ENCODE peak calls at places on chromosomes 3 and 15, in nine cellular contexts. One of them, this sample, is unnamed.

GRCh38 chr3:98095870-98096269 is 8.9 kb downstream of the OR5AC2 start:
- DNase-seq in stimulated activated CD4-positive, alpha-beta T cell treated with anti-CD3 and anti-CD28 coated beads, Interleukin-4, amount 100 ng/mL, for 48 hours: no peak
- DNase-seq in left colon: no peak
- DNase-seq in neural progenitor cell: peak
- DNase-seq in NCI-H1092: no peak
- DNase-seq in pulmonary artery endothelial cell: no peak
- DNase-seq in keratinocyte: no peak
- DNase-seq in activated effector memory CD4-positive, alpha-beta T cell treated with anti-CD3 and anti-CD28 coated beads, Interleukin-2, amount 50 U/mL, for 16 hours: no peak
- DNase-seq in HEK293T: no peak
- DNase-seq in this sample: no peak

GRCh38 chr3:65265942-65266341 is 578.1 kb upstream of the ADAMTS9 start:
- DNase-seq in stimulated activated CD4-positive, alpha-beta T cell treated with anti-CD3 and anti-CD28 coated beads, Interleukin-4, amount 100 ng/mL, for 48 hours: no peak
- DNase-seq in left colon: no peak
- DNase-seq in neural progenitor cell: no peak
- DNase-seq in NCI-H1092: no peak
- DNase-seq in pulmonary artery endothelial cell: no peak
- DNase-seq in keratinocyte: no peak
- DNase-seq in activated effector memory CD4-positive, alpha-beta T cell treated with anti-CD3 and anti-CD28 coated beads, Interleukin-2, amount 50 U/mL, for 16 hours: no peak
- DNase-seq in HEK293T: no peak
- DNase-seq in this sample: no peak

GRCh38 chr3:14532691-14533456 is 7.3 kb downstream of the GRIP2 start:
- DNase-seq in stimulated activated CD4-positive, alpha-beta T cell treated with anti-CD3 and anti-CD28 coated beads, Interleukin-4, amount 100 ng/mL, for 48 hours: no peak
- DNase-seq in left colon: peak
- DNase-seq in neural progenitor cell: peak
- DNase-seq in NCI-H1092: peak
- DNase-seq in pulmonary artery endothelial cell: no peak
- DNase-seq in keratinocyte: no peak
- DNase-seq in activated effector memory CD4-positive, alpha-beta T cell treated with anti-CD3 and anti-CD28 coated beads, Interleukin-2, amount 50 U/mL, for 16 hours: no peak
- DNase-seq in HEK293T: no peak
- DNase-seq in this sample: no peak

GRCh38 chr3:52396011-52396906 is 48.6 kb downstream of the SEMA3G start:
- DNase-seq in stimulated activated CD4-positive, alpha-beta T cell treated with anti-CD3 and anti-CD28 coated beads, Interleukin-4, amount 100 ng/mL, for 48 hours: no peak
- DNase-seq in left colon: no peak
- DNase-seq in neural progenitor cell: no peak
- DNase-seq in NCI-H1092: no peak
- DNase-seq in pulmonary artery endothelial cell: no peak
- DNase-seq in keratinocyte: no peak
- DNase-seq in activated effector memory CD4-positive, alpha-beta T cell treated with anti-CD3 and anti-CD28 coated beads, Interleukin-2, amount 50 U/mL, for 16 hours: peak
- DNase-seq in HEK293T: no peak
- DNase-seq in this sample: no peak

GRCh38 chr15:83210619-83211018 is 3.0 kb upstream of the HDGFL3 start:
- DNase-seq in stimulated activated CD4-positive, alpha-beta T cell treated with anti-CD3 and anti-CD28 coated beads, Interleukin-4, amount 100 ng/mL, for 48 hours: no peak
- DNase-seq in left colon: no peak
- DNase-seq in neural progenitor cell: no peak
- DNase-seq in NCI-H1092: no peak
- DNase-seq in pulmonary artery endothelial cell: no peak
- DNase-seq in keratinocyte: no peak
- DNase-seq in activated effector memory CD4-positive, alpha-beta T cell treated with anti-CD3 and anti-CD28 coated beads, Interleukin-2, amount 50 U/mL, for 16 hours: no peak
- DNase-seq in HEK293T: no peak
- DNase-seq in this sample: no peak

GRCh38 chr15:73190189-73190601 is 137.9 kb downstream of the NEO1 start:
- DNase-seq in stimulated activated CD4-positive, alpha-beta T cell treated with anti-CD3 and anti-CD28 coated beads, Interleukin-4, amount 100 ng/mL, for 48 hours: no peak
- DNase-seq in left colon: no peak
- DNase-seq in neural progenitor cell: no peak
- DNase-seq in NCI-H1092: no peak
- DNase-seq in pulmonary artery endothelial cell: no peak
- DNase-seq in keratinocyte: no peak
- DNase-seq in activated effector memory CD4-positive, alpha-beta T cell treated with anti-CD3 and anti-CD28 coated beads, Interleukin-2, amount 50 U/mL, for 16 hours: no peak
- DNase-seq in HEK293T: no peak
- DNase-seq in this sample: no peak

GRCh38 chr3:127161236-127161635 is 31.7 kb upstream of the PRR23E start:
- DNase-seq in stimulated activated CD4-positive, alpha-beta T cell treated with anti-CD3 and anti-CD28 coated beads, Interleukin-4, amount 100 ng/mL, for 48 hours: no peak
- DNase-seq in left colon: no peak
- DNase-seq in neural progenitor cell: no peak
- DNase-seq in NCI-H1092: no peak
- DNase-seq in pulmonary artery endothelial cell: no peak
- DNase-seq in keratinocyte: no peak
- DNase-seq in activated effector memory CD4-positive, alpha-beta T cell treated with anti-CD3 and anti-CD28 coated beads, Interleukin-2, amount 50 U/mL, for 16 hours: peak
- DNase-seq in HEK293T: no peak
- DNase-seq in this sample: no peak

GRCh38 chr3:60366491-60366890 is 884.8 kb downstream of the FHIT start:
- DNase-seq in stimulated activated CD4-positive, alpha-beta T cell treated with anti-CD3 and anti-CD28 coated beads, Interleukin-4, amount 100 ng/mL, for 48 hours: no peak
- DNase-seq in left colon: no peak
- DNase-seq in neural progenitor cell: no peak
- DNase-seq in NCI-H1092: no peak
- DNase-seq in pulmonary artery endothelial cell: no peak
- DNase-seq in keratinocyte: no peak
- DNase-seq in activated effector memory CD4-positive, alpha-beta T cell treated with anti-CD3 and anti-CD28 coated beads, Interleukin-2, amount 50 U/mL, for 16 hours: no peak
- DNase-seq in HEK293T: no peak
- DNase-seq in this sample: no peak

GRCh38 chr3:126389112-126389791 is 5.5 kb upstream of the CFAP100 start:
- DNase-seq in stimulated activated CD4-positive, alpha-beta T cell treated with anti-CD3 and anti-CD28 coated beads, Interleukin-4, amount 100 ng/mL, for 48 hours: peak
- DNase-seq in left colon: peak
- DNase-seq in neural progenitor cell: peak
- DNase-seq in NCI-H1092: peak
- DNase-seq in pulmonary artery endothelial cell: peak
- DNase-seq in keratinocyte: peak
- DNase-seq in activated effector memory CD4-positive, alpha-beta T cell treated with anti-CD3 and anti-CD28 coated beads, Interleukin-2, amount 50 U/mL, for 16 hours: peak
- DNase-seq in HEK293T: peak
- DNase-seq in this sample: peak

GRCh38 chr3:9183811-9184463 is 65.5 kb downstream of the SRGAP3 start:
- DNase-seq in stimulated activated CD4-positive, alpha-beta T cell treated with anti-CD3 and anti-CD28 coated beads, Interleukin-4, amount 100 ng/mL, for 48 hours: no peak
- DNase-seq in left colon: no peak
- DNase-seq in neural progenitor cell: peak
- DNase-seq in NCI-H1092: peak
- DNase-seq in pulmonary artery endothelial cell: no peak
- DNase-seq in keratinocyte: no peak
- DNase-seq in activated effector memory CD4-positive, alpha-beta T cell treated with anti-CD3 and anti-CD28 coated beads, Interleukin-2, amount 50 U/mL, for 16 hours: peak
- DNase-seq in HEK293T: no peak
- DNase-seq in this sample: no peak

GRCh38 chr3:159938712-159939111 is 49.9 kb upstream of the IL12A start:
- DNase-seq in stimulated activated CD4-positive, alpha-beta T cell treated with anti-CD3 and anti-CD28 coated beads, Interleukin-4, amount 100 ng/mL, for 48 hours: no peak
- DNase-seq in left colon: no peak
- DNase-seq in neural progenitor cell: no peak
- DNase-seq in NCI-H1092: no peak
- DNase-seq in pulmonary artery endothelial cell: no peak
- DNase-seq in keratinocyte: no peak
- DNase-seq in activated effector memory CD4-positive, alpha-beta T cell treated with anti-CD3 and anti-CD28 coated beads, Interleukin-2, amount 50 U/mL, for 16 hours: no peak
- DNase-seq in HEK293T: no peak
- DNase-seq in this sample: no peak

GRCh38 chr15:57288926-57289650 is 87.2 kb upstream of the CGNL1 start:
- DNase-seq in stimulated activated CD4-positive, alpha-beta T cell treated with anti-CD3 and anti-CD28 coated beads, Interleukin-4, amount 100 ng/mL, for 48 hours: no peak
- DNase-seq in left colon: no peak
- DNase-seq in neural progenitor cell: no peak
- DNase-seq in NCI-H1092: no peak
- DNase-seq in pulmonary artery endothelial cell: no peak
- DNase-seq in keratinocyte: no peak
- DNase-seq in activated effector memory CD4-positive, alpha-beta T cell treated with anti-CD3 and anti-CD28 coated beads, Interleukin-2, amount 50 U/mL, for 16 hours: no peak
- DNase-seq in HEK293T: no peak
- DNase-seq in this sample: no peak

GRCh38 chr3:55692295-55692957 is 205.3 kb upstream of the WNT5A start:
- DNase-seq in stimulated activated CD4-positive, alpha-beta T cell treated with anti-CD3 and anti-CD28 coated beads, Interleukin-4, amount 100 ng/mL, for 48 hours: no peak
- DNase-seq in left colon: no peak
- DNase-seq in neural progenitor cell: no peak
- DNase-seq in NCI-H1092: no peak
- DNase-seq in pulmonary artery endothelial cell: no peak
- DNase-seq in keratinocyte: no peak
- DNase-seq in activated effector memory CD4-positive, alpha-beta T cell treated with anti-CD3 and anti-CD28 coated beads, Interleukin-2, amount 50 U/mL, for 16 hours: no peak
- DNase-seq in HEK293T: no peak
- DNase-seq in this sample: no peak

GRCh38 chr3:12302564-12302963 is 13.7 kb downstream of the PPARG start:
- DNase-seq in stimulated activated CD4-positive, alpha-beta T cell treated with anti-CD3 and anti-CD28 coated beads, Interleukin-4, amount 100 ng/mL, for 48 hours: no peak
- DNase-seq in left colon: no peak
- DNase-seq in neural progenitor cell: no peak
- DNase-seq in NCI-H1092: no peak
- DNase-seq in pulmonary artery endothelial cell: no peak
- DNase-seq in keratinocyte: no peak
- DNase-seq in activated effector memory CD4-positive, alpha-beta T cell treated with anti-CD3 and anti-CD28 coated beads, Interleukin-2, amount 50 U/mL, for 16 hours: no peak
- DNase-seq in HEK293T: no peak
- DNase-seq in this sample: no peak

GRCh38 chr3:157226173-157226847 is 66.4 kb upstream of the CCNL1 start:
- DNase-seq in stimulated activated CD4-positive, alpha-beta T cell treated with anti-CD3 and anti-CD28 coated beads, Interleukin-4, amount 100 ng/mL, for 48 hours: no peak
- DNase-seq in left colon: no peak
- DNase-seq in neural progenitor cell: no peak
- DNase-seq in NCI-H1092: no peak
- DNase-seq in pulmonary artery endothelial cell: no peak
- DNase-seq in keratinocyte: no peak
- DNase-seq in activated effector memory CD4-positive, alpha-beta T cell treated with anti-CD3 and anti-CD28 coated beads, Interleukin-2, amount 50 U/mL, for 16 hours: no peak
- DNase-seq in HEK293T: no peak
- DNase-seq in this sample: no peak

GRCh38 chr15:30671309-30671708 is 45.4 kb downstream of the ARHGAP11B start:
- DNase-seq in stimulated activated CD4-positive, alpha-beta T cell treated with anti-CD3 and anti-CD28 coated beads, Interleukin-4, amount 100 ng/mL, for 48 hours: no peak
- DNase-seq in left colon: no peak
- DNase-seq in neural progenitor cell: no peak
- DNase-seq in NCI-H1092: no peak
- DNase-seq in pulmonary artery endothelial cell: no peak
- DNase-seq in keratinocyte: no peak
- DNase-seq in activated effector memory CD4-positive, alpha-beta T cell treated with anti-CD3 and anti-CD28 coated beads, Interleukin-2, amount 50 U/mL, for 16 hours: no peak
- DNase-seq in HEK293T: no peak
- DNase-seq in this sample: no peak

GRCh38 chr3:9955067-9955502 is 2.9 kb upstream of the PRRT3 start:
- DNase-seq in stimulated activated CD4-positive, alpha-beta T cell treated with anti-CD3 and anti-CD28 coated beads, Interleukin-4, amount 100 ng/mL, for 48 hours: no peak
- DNase-seq in left colon: no peak
- DNase-seq in neural progenitor cell: no peak
- DNase-seq in NCI-H1092: peak
- DNase-seq in pulmonary artery endothelial cell: no peak
- DNase-seq in keratinocyte: no peak
- DNase-seq in activated effector memory CD4-positive, alpha-beta T cell treated with anti-CD3 and anti-CD28 coated beads, Interleukin-2, amount 50 U/mL, for 16 hours: peak
- DNase-seq in HEK293T: peak
- DNase-seq in this sample: no peak

GRCh38 chr15:32861741-32862140 is 143.9 kb downstream of the GREM1 start:
- DNase-seq in stimulated activated CD4-positive, alpha-beta T cell treated with anti-CD3 and anti-CD28 coated beads, Interleukin-4, amount 100 ng/mL, for 48 hours: no peak
- DNase-seq in left colon: peak
- DNase-seq in neural progenitor cell: peak
- DNase-seq in NCI-H1092: no peak
- DNase-seq in pulmonary artery endothelial cell: no peak
- DNase-seq in keratinocyte: no peak
- DNase-seq in activated effector memory CD4-positive, alpha-beta T cell treated with anti-CD3 and anti-CD28 coated beads, Interleukin-2, amount 50 U/mL, for 16 hours: no peak
- DNase-seq in HEK293T: no peak
- DNase-seq in this sample: no peak

GRCh38 chr3:4977001-4977888 is 2.0 kb upstream of the BHLHE40 start:
- DNase-seq in stimulated activated CD4-positive, alpha-beta T cell treated with anti-CD3 and anti-CD28 coated beads, Interleukin-4, amount 100 ng/mL, for 48 hours: peak
- DNase-seq in left colon: peak
- DNase-seq in neural progenitor cell: peak
- DNase-seq in NCI-H1092: no peak
- DNase-seq in pulmonary artery endothelial cell: peak
- DNase-seq in keratinocyte: no peak
- DNase-seq in activated effector memory CD4-positive, alpha-beta T cell treated with anti-CD3 and anti-CD28 coated beads, Interleukin-2, amount 50 U/mL, for 16 hours: peak
- DNase-seq in HEK293T: no peak
- DNase-seq in this sample: no peak

GRCh38 chr3:52070724-52071621 is 14.6 kb upstream of the DUSP7 start:
- DNase-seq in stimulated activated CD4-positive, alpha-beta T cell treated with anti-CD3 and anti-CD28 coated beads, Interleukin-4, amount 100 ng/mL, for 48 hours: no peak
- DNase-seq in left colon: no peak
- DNase-seq in neural progenitor cell: no peak
- DNase-seq in NCI-H1092: no peak
- DNase-seq in pulmonary artery endothelial cell: no peak
- DNase-seq in keratinocyte: no peak
- DNase-seq in activated effector memory CD4-positive, alpha-beta T cell treated with anti-CD3 and anti-CD28 coated beads, Interleukin-2, amount 50 U/mL, for 16 hours: no peak
- DNase-seq in HEK293T: no peak
- DNase-seq in this sample: no peak

GRCh38 chr3:102573483-102574028 is 138.7 kb downstream of the ZPLD1 start:
- DNase-seq in stimulated activated CD4-positive, alpha-beta T cell treated with anti-CD3 and anti-CD28 coated beads, Interleukin-4, amount 100 ng/mL, for 48 hours: no peak
- DNase-seq in left colon: no peak
- DNase-seq in neural progenitor cell: no peak
- DNase-seq in NCI-H1092: no peak
- DNase-seq in pulmonary artery endothelial cell: no peak
- DNase-seq in keratinocyte: no peak
- DNase-seq in activated effector memory CD4-positive, alpha-beta T cell treated with anti-CD3 and anti-CD28 coated beads, Interleukin-2, amount 50 U/mL, for 16 hours: no peak
- DNase-seq in HEK293T: peak
- DNase-seq in this sample: no peak

GRCh38 chr15:70424937-70425411 is 327.3 kb upstream of the TLE3 start:
- DNase-seq in stimulated activated CD4-positive, alpha-beta T cell treated with anti-CD3 and anti-CD28 coated beads, Interleukin-4, amount 100 ng/mL, for 48 hours: no peak
- DNase-seq in left colon: no peak
- DNase-seq in neural progenitor cell: no peak
- DNase-seq in NCI-H1092: no peak
- DNase-seq in pulmonary artery endothelial cell: no peak
- DNase-seq in keratinocyte: no peak
- DNase-seq in activated effector memory CD4-positive, alpha-beta T cell treated with anti-CD3 and anti-CD28 coated beads, Interleukin-2, amount 50 U/mL, for 16 hours: no peak
- DNase-seq in HEK293T: no peak
- DNase-seq in this sample: no peak

GRCh38 chr3:18338827-18339226 is 86.3 kb downstream of the SATB1 start:
- DNase-seq in stimulated activated CD4-positive, alpha-beta T cell treated with anti-CD3 and anti-CD28 coated beads, Interleukin-4, amount 100 ng/mL, for 48 hours: no peak
- DNase-seq in left colon: no peak
- DNase-seq in neural progenitor cell: no peak
- DNase-seq in NCI-H1092: no peak
- DNase-seq in pulmonary artery endothelial cell: no peak
- DNase-seq in keratinocyte: no peak
- DNase-seq in activated effector memory CD4-positive, alpha-beta T cell treated with anti-CD3 and anti-CD28 coated beads, Interleukin-2, amount 50 U/mL, for 16 hours: no peak
- DNase-seq in HEK293T: no peak
- DNase-seq in this sample: no peak

GRCh38 chr3:58250093-58250707 is 12.6 kb downstream of the ABHD6 start:
- DNase-seq in stimulated activated CD4-positive, alpha-beta T cell treated with anti-CD3 and anti-CD28 coated beads, Interleukin-4, amount 100 ng/mL, for 48 hours: no peak
- DNase-seq in left colon: peak
- DNase-seq in neural progenitor cell: no peak
- DNase-seq in NCI-H1092: no peak
- DNase-seq in pulmonary artery endothelial cell: no peak
- DNase-seq in keratinocyte: no peak
- DNase-seq in activated effector memory CD4-positive, alpha-beta T cell treated with anti-CD3 and anti-CD28 coated beads, Interleukin-2, amount 50 U/mL, for 16 hours: no peak
- DNase-seq in HEK293T: no peak
- DNase-seq in this sample: no peak

GRCh38 chr15:89749951-89750559 is 994 bp downstream of the MESP1 start:
- DNase-seq in stimulated activated CD4-positive, alpha-beta T cell treated with anti-CD3 and anti-CD28 coated beads, Interleukin-4, amount 100 ng/mL, for 48 hours: no peak
- DNase-seq in left colon: no peak
- DNase-seq in neural progenitor cell: peak
- DNase-seq in NCI-H1092: peak
- DNase-seq in pulmonary artery endothelial cell: no peak
- DNase-seq in keratinocyte: no peak
- DNase-seq in activated effector memory CD4-positive, alpha-beta T cell treated with anti-CD3 and anti-CD28 coated beads, Interleukin-2, amount 50 U/mL, for 16 hours: no peak
- DNase-seq in HEK293T: no peak
- DNase-seq in this sample: no peak

GRCh38 chr3:61820306-61820992 is 259.1 kb downstream of the PTPRG start:
- DNase-seq in stimulated activated CD4-positive, alpha-beta T cell treated with anti-CD3 and anti-CD28 coated beads, Interleukin-4, amount 100 ng/mL, for 48 hours: no peak
- DNase-seq in left colon: no peak
- DNase-seq in neural progenitor cell: no peak
- DNase-seq in NCI-H1092: no peak
- DNase-seq in pulmonary artery endothelial cell: no peak
- DNase-seq in keratinocyte: no peak
- DNase-seq in activated effector memory CD4-positive, alpha-beta T cell treated with anti-CD3 and anti-CD28 coated beads, Interleukin-2, amount 50 U/mL, for 16 hours: no peak
- DNase-seq in HEK293T: no peak
- DNase-seq in this sample: no peak

GRCh38 chr3:20039765-20040475 is at the start of gene KAT2B:
- DNase-seq in stimulated activated CD4-positive, alpha-beta T cell treated with anti-CD3 and anti-CD28 coated beads, Interleukin-4, amount 100 ng/mL, for 48 hours: peak
- DNase-seq in left colon: peak
- DNase-seq in neural progenitor cell: peak
- DNase-seq in NCI-H1092: peak
- DNase-seq in pulmonary artery endothelial cell: no peak
- DNase-seq in keratinocyte: no peak
- DNase-seq in activated effector memory CD4-positive, alpha-beta T cell treated with anti-CD3 and anti-CD28 coated beads, Interleukin-2, amount 50 U/mL, for 16 hours: peak
- DNase-seq in HEK293T: peak
- DNase-seq in this sample: no peak

GRCh38 chr15:66151809-66152208 is 101.7 kb downstream of the MEGF11 start:
- DNase-seq in stimulated activated CD4-positive, alpha-beta T cell treated with anti-CD3 and anti-CD28 coated beads, Interleukin-4, amount 100 ng/mL, for 48 hours: no peak
- DNase-seq in left colon: no peak
- DNase-seq in neural progenitor cell: peak
- DNase-seq in NCI-H1092: peak
- DNase-seq in pulmonary artery endothelial cell: no peak
- DNase-seq in keratinocyte: no peak
- DNase-seq in activated effector memory CD4-positive, alpha-beta T cell treated with anti-CD3 and anti-CD28 coated beads, Interleukin-2, amount 50 U/mL, for 16 hours: no peak
- DNase-seq in HEK293T: no peak
- DNase-seq in this sample: no peak